ENCODE peak calls at places on chromosomes 2 and 18, in eight cellular contexts. One of them, this sample, is unnamed.

GRCh38 chr2:157747695-157748370 is 119.2 kb upstream of the ACVR1C start:
- DNase-seq in tibial artery: peak; percentile 66
- DNase-seq in fibroblast of mammary gland: peak; percentile 92
- DNase-seq in AG09309: peak; percentile 77
- DNase-seq in HCT116: no peak
- DNase-seq in mucosa of descending colon: peak; percentile 36
- DNase-seq in brain microvascular endothelial cell: peak; percentile 41
- DNase-seq in Peyer's patch: no peak
- DNase-seq in this sample: peak; percentile 95

GRCh38 chr2:183222751-183223150 is 98.5 kb downstream of the NUP35 start:
- DNase-seq in tibial artery: no peak
- DNase-seq in fibroblast of mammary gland: no peak
- DNase-seq in AG09309: no peak
- DNase-seq in HCT116: no peak
- DNase-seq in mucosa of descending colon: no peak
- DNase-seq in brain microvascular endothelial cell: no peak
- DNase-seq in Peyer's patch: no peak
- DNase-seq in this sample: peak; percentile 17

GRCh38 chr2:55999790-56000189 is 76.2 kb upstream of the EFEMP1 start:
- DNase-seq in tibial artery: no peak
- DNase-seq in fibroblast of mammary gland: no peak
- DNase-seq in AG09309: peak; percentile 25
- DNase-seq in HCT116: no peak
- DNase-seq in mucosa of descending colon: no peak
- DNase-seq in brain microvascular endothelial cell: no peak
- DNase-seq in Peyer's patch: no peak
- DNase-seq in this sample: peak; percentile 33

GRCh38 chr2:230658877-230659652 is 53.6 kb upstream of the CAB39 start:
- DNase-seq in tibial artery: no peak
- DNase-seq in fibroblast of mammary gland: no peak
- DNase-seq in AG09309: no peak
- DNase-seq in HCT116: no peak
- DNase-seq in mucosa of descending colon: no peak
- DNase-seq in brain microvascular endothelial cell: no peak
- DNase-seq in Peyer's patch: no peak
- DNase-seq in this sample: no peak

GRCh38 chr2:179440642-179441251 is 176.1 kb upstream of the SESTD1 start:
- DNase-seq in tibial artery: no peak
- DNase-seq in fibroblast of mammary gland: peak; percentile 60
- DNase-seq in AG09309: no peak
- DNase-seq in HCT116: peak; percentile 34
- DNase-seq in mucosa of descending colon: no peak
- DNase-seq in brain microvascular endothelial cell: no peak
- DNase-seq in Peyer's patch: no peak
- DNase-seq in this sample: peak; percentile 37

GRCh38 chr2:204180671-204181070 is 244.1 kb downstream of the ICOS start:
- DNase-seq in tibial artery: no peak
- DNase-seq in fibroblast of mammary gland: no peak
- DNase-seq in AG09309: no peak
- DNase-seq in HCT116: no peak
- DNase-seq in mucosa of descending colon: no peak
- DNase-seq in brain microvascular endothelial cell: no peak
- DNase-seq in Peyer's patch: no peak
- DNase-seq in this sample: no peak

GRCh38 chr18:51330148-51330547 is 132.7 kb upstream of the MEX3C start:
- DNase-seq in tibial artery: no peak
- DNase-seq in fibroblast of mammary gland: no peak
- DNase-seq in AG09309: no peak
- DNase-seq in HCT116: no peak
- DNase-seq in mucosa of descending colon: no peak
- DNase-seq in brain microvascular endothelial cell: peak; percentile 43
- DNase-seq in Peyer's patch: no peak
- DNase-seq in this sample: no peak

GRCh38 chr2:72137498-72138010 is 10.1 kb downstream of the CYP26B1 start:
- DNase-seq in tibial artery: peak; percentile 74
- DNase-seq in fibroblast of mammary gland: peak; percentile 26
- DNase-seq in AG09309: no peak
- DNase-seq in HCT116: no peak
- DNase-seq in mucosa of descending colon: peak; percentile 57
- DNase-seq in brain microvascular endothelial cell: no peak
- DNase-seq in Peyer's patch: peak; percentile 80
- DNase-seq in this sample: peak; percentile 25

GRCh38 chr2:72325592-72326422 is 178.1 kb upstream of the CYP26B1 start:
- DNase-seq in tibial artery: no peak
- DNase-seq in fibroblast of mammary gland: peak; percentile 21
- DNase-seq in AG09309: no peak
- DNase-seq in HCT116: no peak
- DNase-seq in mucosa of descending colon: no peak
- DNase-seq in brain microvascular endothelial cell: peak; percentile 6
- DNase-seq in Peyer's patch: peak; percentile 52
- DNase-seq in this sample: no peak

GRCh38 chr2:231183851-231184250 is 14.6 kb upstream of the ARMC9 start:
- DNase-seq in tibial artery: no peak
- DNase-seq in fibroblast of mammary gland: no peak
- DNase-seq in AG09309: no peak
- DNase-seq in HCT116: no peak
- DNase-seq in mucosa of descending colon: no peak
- DNase-seq in brain microvascular endothelial cell: no peak
- DNase-seq in Peyer's patch: no peak
- DNase-seq in this sample: no peak

GRCh38 chr2:224682121-224682520 is 34.0 kb downstream of the CCDC195 start:
- DNase-seq in tibial artery: no peak
- DNase-seq in fibroblast of mammary gland: no peak
- DNase-seq in AG09309: no peak
- DNase-seq in HCT116: no peak
- DNase-seq in mucosa of descending colon: no peak
- DNase-seq in brain microvascular endothelial cell: no peak
- DNase-seq in Peyer's patch: no peak
- DNase-seq in this sample: no peak

GRCh38 chr2:113175736-113176695 is 2.2 kb downstream of the PSD4 start:
- DNase-seq in tibial artery: peak; percentile 37
- DNase-seq in fibroblast of mammary gland: no peak
- DNase-seq in AG09309: no peak
- DNase-seq in HCT116: no peak
- DNase-seq in mucosa of descending colon: peak; percentile 66
- DNase-seq in brain microvascular endothelial cell: no peak
- DNase-seq in Peyer's patch: peak; percentile 52
- DNase-seq in this sample: no peak

GRCh38 chr2:43217228-43218220 is 8.9 kb downstream of the ZFP36L2 start:
- DNase-seq in tibial artery: no peak
- DNase-seq in fibroblast of mammary gland: no peak
- DNase-seq in AG09309: no peak
- DNase-seq in HCT116: no peak
- DNase-seq in mucosa of descending colon: no peak
- DNase-seq in brain microvascular endothelial cell: no peak
- DNase-seq in Peyer's patch: no peak
- DNase-seq in this sample: no peak

GRCh38 chr2:237568121-237568660 is 1.8 kb downstream of the PRLH start:
- DNase-seq in tibial artery: peak; percentile 56
- DNase-seq in fibroblast of mammary gland: no peak
- DNase-seq in AG09309: no peak
- DNase-seq in HCT116: no peak
- DNase-seq in mucosa of descending colon: no peak
- DNase-seq in brain microvascular endothelial cell: no peak
- DNase-seq in Peyer's patch: peak; percentile 34
- DNase-seq in this sample: no peak

GRCh38 chr18:21803495-21803894 is 62.9 kb downstream of the MIB1 start:
- DNase-seq in tibial artery: no peak
- DNase-seq in fibroblast of mammary gland: peak; percentile 35
- DNase-seq in AG09309: no peak
- DNase-seq in HCT116: no peak
- DNase-seq in mucosa of descending colon: no peak
- DNase-seq in brain microvascular endothelial cell: no peak
- DNase-seq in Peyer's patch: no peak
- DNase-seq in this sample: peak; percentile 40

GRCh38 chr18:5475252-5475651 is 68.5 kb downstream of the EPB41L3 start:
- DNase-seq in tibial artery: no peak
- DNase-seq in fibroblast of mammary gland: no peak
- DNase-seq in AG09309: no peak
- DNase-seq in HCT116: no peak
- DNase-seq in mucosa of descending colon: no peak
- DNase-seq in brain microvascular endothelial cell: no peak
- DNase-seq in Peyer's patch: no peak
- DNase-seq in this sample: no peak

GRCh38 chr18:68733693-68734092 is 18.8 kb upstream of the TMX3 start:
- DNase-seq in tibial artery: no peak
- DNase-seq in fibroblast of mammary gland: peak; percentile 25
- DNase-seq in AG09309: no peak
- DNase-seq in HCT116: no peak
- DNase-seq in mucosa of descending colon: no peak
- DNase-seq in brain microvascular endothelial cell: no peak
- DNase-seq in Peyer's patch: no peak
- DNase-seq in this sample: no peak
- TF ChIP-seq CTCF in tibial artery: no peak
- TF ChIP-seq CTCF in fibroblast of mammary gland: no peak
- TF ChIP-seq CTCF in AG09309: no peak
- TF ChIP-seq CTCF in HCT116: no peak
- TF ChIP-seq CTCF in mucosa of descending colon: no peak
- TF ChIP-seq CTCF in brain microvascular endothelial cell: peak; percentile 19
- TF ChIP-seq CTCF in Peyer's patch: no peak
- TF ChIP-seq CTCF in this sample: no peak

DNA sequence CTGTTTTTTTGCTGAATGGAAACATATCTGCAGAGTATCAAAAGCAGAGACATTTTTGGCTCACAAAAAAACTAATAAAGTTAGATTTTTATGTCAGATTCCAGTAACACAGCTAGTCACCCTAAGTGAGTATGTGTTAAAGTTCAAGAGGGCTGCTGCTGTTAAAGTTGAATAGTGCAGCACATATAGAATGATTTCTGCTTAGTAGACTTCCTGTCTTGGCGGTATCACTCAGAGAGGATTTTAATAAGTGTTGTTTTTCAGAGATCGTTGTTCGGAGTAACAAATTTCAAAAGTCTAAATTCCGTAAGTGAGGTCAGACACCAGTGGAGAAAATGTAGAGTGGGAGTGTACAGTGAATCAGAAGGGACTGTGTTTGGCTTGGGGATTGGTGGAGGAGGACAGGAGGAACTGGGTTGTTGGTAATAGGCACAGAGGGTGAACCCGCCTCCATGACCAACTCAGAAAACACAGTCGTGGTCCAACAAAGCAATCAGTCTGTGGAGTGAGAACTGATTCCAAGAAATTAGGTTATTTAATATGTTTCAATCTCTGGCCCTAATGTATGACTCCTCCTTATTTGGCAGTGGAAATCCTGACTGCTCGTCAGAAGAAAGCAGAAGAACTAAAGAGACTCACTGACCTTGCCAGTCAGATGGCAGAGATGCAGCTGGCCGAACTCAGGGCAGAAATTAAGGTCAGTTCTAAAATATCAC is 43.0 kb downstream of the KCTD18 start:
- DNase-seq in tibial artery: no peak
- DNase-seq in fibroblast of mammary gland: peak; percentile 92
- DNase-seq in AG09309: peak; percentile 27
- DNase-seq in HCT116: no peak
- DNase-seq in mucosa of descending colon: no peak
- DNase-seq in brain microvascular endothelial cell: no peak
- DNase-seq in Peyer's patch: no peak
- DNase-seq in this sample: peak; percentile 73
- H3K4me3 ChIP-seq in tibial artery: no peak overlapping the region
- H3K4me3 ChIP-seq in fibroblast of mammary gland: no peak overlapping the region
- H3K4me3 ChIP-seq in AG09309: no peak overlapping the region
- H3K4me3 ChIP-seq in HCT116: no peak overlapping the region
- H3K4me3 ChIP-seq in mucosa of descending colon: no peak overlapping the region
- H3K4me3 ChIP-seq in brain microvascular endothelial cell: no peak overlapping the region
- H3K4me3 ChIP-seq in Peyer's patch: no peak overlapping the region
- H3K4me3 ChIP-seq in this sample: no peak overlapping the region

DNA sequence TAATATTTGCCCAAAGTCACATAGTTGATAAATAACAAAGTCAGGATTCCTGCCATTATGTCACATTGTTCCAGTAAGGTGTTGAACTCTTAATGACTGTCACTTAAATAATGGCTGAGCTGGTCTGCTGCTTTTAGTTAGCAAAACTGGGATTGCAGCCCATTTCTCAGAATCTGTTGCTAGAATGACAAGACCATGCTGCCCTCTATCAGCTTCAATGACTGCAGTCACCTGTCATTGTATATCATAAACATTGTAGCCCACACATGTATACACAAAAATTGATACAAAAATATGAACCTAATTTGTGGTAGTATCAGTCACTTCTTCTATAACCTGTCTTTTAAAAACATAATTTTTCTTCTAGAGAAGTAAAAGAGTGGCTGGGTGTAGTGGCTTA is 121.1 kb downstream of the FAM161A start:
- DNase-seq in tibial artery: no peak
- DNase-seq in fibroblast of mammary gland: no peak
- DNase-seq in AG09309: no peak
- DNase-seq in HCT116: no peak
- DNase-seq in mucosa of descending colon: no peak
- DNase-seq in brain microvascular endothelial cell: no peak
- DNase-seq in Peyer's patch: no peak
- DNase-seq in this sample: no peak
- TF ChIP-seq CTCF in tibial artery: no peak
- TF ChIP-seq CTCF in fibroblast of mammary gland: no peak
- TF ChIP-seq CTCF in AG09309: no peak
- TF ChIP-seq CTCF in HCT116: no peak
- TF ChIP-seq CTCF in mucosa of descending colon: no peak
- TF ChIP-seq CTCF in brain microvascular endothelial cell: no peak
- TF ChIP-seq CTCF in Peyer's patch: no peak
- TF ChIP-seq CTCF in this sample: no peak

GRCh38 chr2:218960196-218961165 is 1.0 kb downstream of the CDK5R2 start:
- DNase-seq in tibial artery: no peak
- DNase-seq in fibroblast of mammary gland: no peak
- DNase-seq in AG09309: no peak
- DNase-seq in HCT116: no peak
- DNase-seq in mucosa of descending colon: no peak
- DNase-seq in brain microvascular endothelial cell: no peak
- DNase-seq in Peyer's patch: no peak
- DNase-seq in this sample: no peak

GRCh38 chr2:218959141-218959731 is at the start of gene CDK5R2:
- DNase-seq in tibial artery: no peak
- DNase-seq in fibroblast of mammary gland: peak; percentile 79
- DNase-seq in AG09309: peak; percentile 33
- DNase-seq in HCT116: peak; percentile 80
- DNase-seq in mucosa of descending colon: peak; percentile 82
- DNase-seq in brain microvascular endothelial cell: peak; percentile 67
- DNase-seq in Peyer's patch: peak; percentile 74
- DNase-seq in this sample: peak; percentile 61

GRCh38 chr2:218958276-218958675 is 1.2 kb upstream of the CDK5R2 start:
- DNase-seq in tibial artery: no peak
- DNase-seq in fibroblast of mammary gland: no peak
- DNase-seq in AG09309: no peak
- DNase-seq in HCT116: no peak
- DNase-seq in mucosa of descending colon: no peak
- DNase-seq in brain microvascular endothelial cell: no peak
- DNase-seq in Peyer's patch: no peak
- DNase-seq in this sample: no peak

GRCh38 chr2:218961229-218961628 is 1.8 kb downstream of the CDK5R2 start:
- DNase-seq in tibial artery: no peak
- DNase-seq in fibroblast of mammary gland: no peak
- DNase-seq in AG09309: no peak
- DNase-seq in HCT116: no peak
- DNase-seq in mucosa of descending colon: no peak
- DNase-seq in brain microvascular endothelial cell: no peak
- DNase-seq in Peyer's patch: no peak
- DNase-seq in this sample: no peak

DNA sequence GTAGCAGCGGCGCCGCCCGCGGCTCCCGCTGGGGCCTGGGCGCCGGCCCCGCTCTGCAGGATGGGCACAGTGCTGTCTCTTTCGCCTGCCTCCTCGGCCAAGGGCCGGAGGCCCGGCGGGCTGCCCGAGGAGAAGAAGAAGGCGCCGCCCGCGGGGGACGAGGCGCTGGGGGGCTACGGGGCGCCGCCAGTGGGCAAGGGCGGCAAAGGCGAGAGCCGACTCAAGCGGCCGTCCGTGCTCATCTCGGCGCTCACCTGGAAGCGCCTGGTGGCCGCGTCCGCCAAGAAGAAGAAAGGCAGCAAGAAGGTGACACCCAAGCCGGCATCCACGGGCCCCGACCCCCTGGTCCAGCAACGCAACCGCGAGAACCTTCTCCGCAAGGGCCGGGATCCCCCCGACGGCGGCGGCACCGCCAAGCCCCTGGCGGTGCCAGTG is 312 bp downstream of the CDK5R2 start:
- DNase-seq in tibial artery: no peak
- DNase-seq in fibroblast of mammary gland: no peak
- DNase-seq in AG09309: no peak
- DNase-seq in HCT116: no peak
- DNase-seq in mucosa of descending colon: no peak
- DNase-seq in brain microvascular endothelial cell: no peak
- DNase-seq in Peyer's patch: no peak
- DNase-seq in this sample: no peak
- H3K4me3 ChIP-seq in tibial artery: peak overlapping the region; percentile 39
- H3K4me3 ChIP-seq in fibroblast of mammary gland: no peak overlapping the region
- H3K4me3 ChIP-seq in AG09309: no peak overlapping the region
- H3K4me3 ChIP-seq in HCT116: peak overlapping the region; percentile 60
- H3K4me3 ChIP-seq in mucosa of descending colon: no peak overlapping the region
- H3K4me3 ChIP-seq in brain microvascular endothelial cell: peak overlapping the region; percentile 48
- H3K4me3 ChIP-seq in Peyer's patch: peak overlapping the region; percentile 26
- H3K4me3 ChIP-seq in this sample: no peak overlapping the region